ENCODE peak calls at places on chromosomes 11 and 22, in six cellular contexts. K is BJ, L is DND-41, O is A549, J is GM12865, I is tibial artery. D is an unnamed sample.

GRCh38 chr22:23315341-23315917 is 135.1 kb downstream of the BCR start:
- DNase-seq in K (no peak), L (peak; percentile 68), O (peak; percentile 13), J (peak; percentile 50), I (peak; percentile 59), D (no peak)

GRCh38 chr11:72111803-72112540 is 523 bp downstream of the ANAPC15 start:
- DNase-seq in K (peak; percentile 97), L (peak; percentile 94), O (peak; percentile 91), J (peak; percentile 99), I (peak; percentile 98), D (peak; percentile 99)

GRCh38 chr22:42367980-42368378 is 64.2 kb downstream of the NFAM1 start:
- DNase-seq in K (no peak), L (no peak), O (no peak), J (no peak), I (no peak), D (no peak)

GRCh38 chr22:41226728-41227655 is 13.7 kb downstream of the CHADL start:
- DNase-seq in K (no peak), L (no peak), O (no peak), J (no peak), I (peak; percentile 61), D (no peak)

GRCh38 chr11:1156506-1157340 is 1.0 kb upstream of the MUC5AC start:
- DNase-seq in K (no peak), L (no peak), O (no peak), J (no peak), I (no peak), D (no peak)

GRCh38 chr11:119338318-119338890 is 2.3 kb downstream of the C1QTNF5 start:
- DNase-seq in K (no peak), L (peak; percentile 68), O (peak; percentile 82), J (peak; percentile 71), I (peak; percentile 66), D (no peak)

GRCh38 chr22:21907638-21908522 is 40.4 kb upstream of the MAPK1 start:
- DNase-seq in K (no peak), L (no peak), O (no peak), J (no peak), I (no peak), D (no peak)

GRCh38 chr11:14015711-14016110 is 53.2 kb downstream of the SPON1 start:
- DNase-seq in K (no peak), L (no peak), O (peak; percentile 21), J (no peak), I (no peak), D (peak; percentile 71)

GRCh38 chr11:119875841-119876600 is 147.0 kb upstream of the NECTIN1 start:
- DNase-seq in K (no peak), L (no peak), O (no peak), J (no peak), I (no peak), D (no peak)

GRCh38 chr11:69659591-69659990 is 15.6 kb downstream of the LTO1 start:
- DNase-seq in K (no peak), L (no peak), O (no peak), J (no peak), I (no peak), D (no peak)

GRCh38 chr11:97620012-97620411 is 1230.2 kb downstream of the JRKL start:
- DNase-seq in K (no peak), L (no peak), O (no peak), J (no peak), I (no peak), D (no peak)

GRCh38 chr11:105177658-105178057 is 38.1 kb upstream of the CARD18 start:
- DNase-seq in K (peak; percentile 97), L (no peak), O (no peak), J (no peak), I (no peak), D (no peak)

GRCh38 chr22:39215430-39216142 is 29.2 kb downstream of the PDGFB start:
- DNase-seq in K (no peak), L (no peak), O (peak; percentile 36), J (peak; percentile 48), I (no peak), D (no peak)

GRCh38 chr11:102341844-102342318 is 5.1 kb upstream of the BIRC2 start:
- DNase-seq in K (no peak), L (peak; percentile 76), O (peak; percentile 68), J (peak; percentile 87), I (peak; percentile 83), D (peak; percentile 55)

GRCh38 chr11:78039391-78039918 is 16.4 kb upstream of the KCTD14 start:
- DNase-seq in K (no peak), L (no peak), O (no peak), J (no peak), I (no peak), D (no peak)

GRCh38 chr22:36536717-36537116 is 7.8 kb upstream of the EIF3D start:
- DNase-seq in K (no peak), L (no peak), O (no peak), J (no peak), I (no peak), D (no peak)

GRCh38 chr22:25485626-25486545 is 78.6 kb upstream of the GRK3 start:
- DNase-seq in K (no peak), L (peak; percentile 70), O (no peak), J (peak; percentile 37), I (no peak), D (no peak)

GRCh38 chr22:22235564-22235963 is 9.0 kb upstream of the VPREB1 start:
- DNase-seq in K (no peak), L (peak; percentile 47), O (no peak), J (peak; percentile 76), I (no peak), D (no peak)

GRCh38 chr11:7944123-7944522 is 2.6 kb upstream of the OR10A3 start:
- DNase-seq in K (no peak), L (no peak), O (no peak), J (no peak), I (no peak), D (no peak)

GRCh38 chr11:44493383-44493782 is 72.1 kb upstream of the CD82 start:
- DNase-seq in K (no peak), L (no peak), O (no peak), J (no peak), I (no peak), D (no peak)

GRCh38 chr11:32034149-32034548 is 56.7 kb upstream of the RCN1 start:
- DNase-seq in K (peak; percentile 98), L (no peak), O (no peak), J (no peak), I (no peak), D (peak; percentile 9)

GRCh38 chr11:21908211-21908610 is 284.7 kb upstream of the ANO5 start:
- DNase-seq in K (no peak), L (no peak), O (no peak), J (no peak), I (no peak), D (no peak)

GRCh38 chr11:114262681-114263509 is 33.3 kb upstream of the NNMT start:
- DNase-seq in K (no peak), L (peak; percentile 9), O (peak; percentile 26), J (no peak), I (no peak), D (no peak)

GRCh38 chr22:40341604-40342003 is 4.7 kb upstream of the ADSL start:
- DNase-seq in K (no peak), L (no peak), O (no peak), J (no peak), I (no peak), D (no peak)

GRCh38 chr22:35631597-35631996 is 14.5 kb upstream of the MB start:
- DNase-seq in K (no peak), L (peak; percentile 27), O (peak; percentile 40), J (peak; percentile 69), I (no peak), D (no peak)

GRCh38 chr22:20434264-20434751 is 3.3 kb downstream of the SCARF2 start:
- DNase-seq in K (no peak), L (no peak), O (no peak), J (no peak), I (no peak), D (no peak)

GRCh38 chr11:342328-342727 is 21.7 kb upstream of the IFITM3 start:
- DNase-seq in K (no peak), L (no peak), O (no peak), J (no peak), I (no peak), D (no peak)

GRCh38 chr11:61477734-61478148 is 30.8 kb upstream of the LRRC10B start:
- DNase-seq in K (no peak), L (peak; percentile 56), O (peak; percentile 63), J (peak; percentile 41), I (peak; percentile 38), D (no peak)

GRCh38 chr22:30575011-30575671 is 676 bp upstream of the GAL3ST1 start:
- DNase-seq in K (no peak), L (no peak), O (no peak), J (no peak), I (peak; percentile 48), D (no peak)

GRCh38 chr11:46513934-46514342 is 79.9 kb downstream of the AMBRA1 start:
- DNase-seq in K (no peak), L (no peak), O (no peak), J (no peak), I (peak; percentile 38), D (no peak)

DNA sequence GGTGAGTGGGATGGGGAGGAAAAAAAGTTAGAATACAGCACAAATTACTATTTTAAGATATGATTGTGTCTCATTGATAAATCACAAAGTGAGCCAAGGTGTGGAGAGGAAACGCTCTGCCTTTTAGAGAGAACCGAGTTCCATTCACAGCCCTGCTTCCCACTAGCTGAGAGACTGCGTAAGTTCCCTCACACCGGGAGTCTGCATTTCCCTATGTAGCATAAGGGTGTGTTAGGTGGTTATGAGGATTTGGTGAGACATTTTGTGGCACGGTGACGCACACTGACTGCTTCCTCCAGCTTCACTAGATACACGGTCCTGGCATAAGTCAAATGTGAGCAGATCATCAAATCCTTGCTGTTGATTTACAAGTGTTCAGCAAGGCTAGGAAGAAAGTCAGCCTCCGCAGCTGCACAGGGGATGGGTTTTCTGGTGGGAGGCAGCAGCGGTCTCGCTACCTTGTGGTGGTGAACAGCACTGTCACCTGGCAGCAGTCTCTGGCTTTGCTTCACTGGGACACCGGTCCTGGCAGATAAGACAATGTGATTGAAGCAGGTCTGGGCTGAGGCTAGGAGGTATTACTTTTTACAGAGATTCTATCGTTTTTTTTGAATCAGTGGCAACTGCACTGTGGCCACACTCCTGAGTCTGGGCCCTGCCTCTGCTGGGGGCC is 312.2 kb upstream of the B3GAT1 start:
- DNase-seq in K (no peak), L (peak; percentile 93), O (no peak), J (no peak), I (no peak), D (no peak)
- H3K4me3 ChIP-seq in K (no peak overlapping the region), L (peak overlapping the region; percentile 33), O (no peak overlapping the region), J (no peak overlapping the region), I (no peak overlapping the region), D (no peak overlapping the region)

DNA sequence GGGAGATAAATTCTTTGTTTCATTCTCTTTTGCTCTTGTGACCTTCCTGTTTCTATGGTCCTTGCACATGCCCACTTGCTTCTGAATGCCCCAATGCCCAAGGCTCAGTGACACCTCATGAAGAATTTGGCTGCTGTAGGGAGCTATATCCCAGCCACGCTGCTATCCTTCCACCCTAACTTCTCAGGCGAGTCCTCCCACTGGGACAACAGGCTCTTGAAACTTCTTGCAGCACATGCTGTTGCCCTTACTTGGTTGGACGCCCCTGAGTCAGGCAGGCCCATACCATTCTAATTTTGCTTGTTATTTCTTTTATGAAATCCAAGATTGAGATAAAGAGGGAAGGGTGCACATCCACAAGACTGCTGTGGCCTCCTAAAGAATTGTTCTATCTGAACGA is 57.6 kb upstream of the BLID start:
- DNase-seq in K (no peak), L (no peak), O (no peak), J (no peak), I (no peak), D (no peak)
- H3K4me3 ChIP-seq in K (no peak overlapping the region), L (no peak overlapping the region), O (no peak overlapping the region), J (no peak overlapping the region), I (no peak overlapping the region), D (no peak overlapping the region)

GRCh38 chr11:128625766-128626165 is 38.4 kb upstream of the ETS1 start:
- DNase-seq in K (no peak), L (no peak), O (no peak), J (peak; percentile 26), I (no peak), D (no peak)
- H3K4me3 ChIP-seq in K (no peak overlapping the region), L (no peak overlapping the region), O (no peak overlapping the region), J (no peak overlapping the region), I (no peak overlapping the region), D (no peak overlapping the region)

GRCh38 chr22:46514592-46515207 is 22.7 kb downstream of the CELSR1 start:
- DNase-seq in K (no peak), L (no peak), O (peak; percentile 72), J (no peak), I (no peak), D (no peak)
- H3K4me3 ChIP-seq in K (no peak overlapping the region), L (no peak overlapping the region), O (peak overlapping the region; percentile 21), J (no peak overlapping the region), I (no peak overlapping the region), D (no peak overlapping the region)

D was measured in kidney epithelial cell.